ENCODE peak calls at places on chromosomes 11 and 22, in six cellular contexts. D is A549, P is esophagus muscularis mucosa, W is transverse colon, T is GM12878, X is stomach. O is an unnamed sample.

GRCh38 chr11:125070699-125071254 is 7.7 kb downstream of the SLC37A2 start:
- DNase-seq in X (peak), W (peak), P (peak), D (no peak), T (peak), O (peak)

GRCh38 chr11:110356769-110357671 is 60.6 kb upstream of the RDX start:
- DNase-seq in D (peak), P (peak), W (no peak), X (no peak), T (no peak), O (no peak)

GRCh38 chr11:45151362-45151982 is 5.0 kb downstream of the PRDM11 start:
- DNase-seq in W (no peak), D (no peak), P (no peak), T (no peak), X (no peak), O (no peak)

GRCh38 chr11:102940714-102941588 is 14.6 kb downstream of the MMP13 start:
- DNase-seq in X (peak), T (peak), D (peak), W (peak), P (no peak), O (peak)

GRCh38 chr22:28983788-28984441 is 77.7 kb downstream of the C22orf31 start:
- DNase-seq in X (no peak), W (no peak), D (no peak), P (no peak), T (no peak), O (no peak)

GRCh38 chr11:94493146-94493442 is 550 bp downstream of the MRE11 start:
- DNase-seq in T (no peak), D (no peak), P (no peak), X (no peak), W (no peak), O (no peak)

GRCh38 chr11:93740802-93741093 is 547 bp downstream of the TAF1D start:
- DNase-seq in D (peak), X (peak), P (no peak), T (no peak), W (peak), O (peak)

GRCh38 chr22:36144886-36145541 is 15.5 kb downstream of the APOL3 start:
- DNase-seq in D (peak), W (peak), P (no peak), X (peak), T (no peak), O (no peak)

GRCh38 chr22:31400023-31400397 is 606 bp downstream of the DRG1 start:
- DNase-seq in W (peak), T (no peak), X (no peak), P (no peak), D (no peak), O (no peak)

GRCh38 chr11:60934790-60935605 is 10.7 kb downstream of the TMEM132A start:
- DNase-seq in D (no peak), T (no peak), X (no peak), W (no peak), P (no peak), O (no peak)

GRCh38 chr11:86708671-86709070 is 36.3 kb upstream of the ME3 start:
- DNase-seq in X (no peak), T (no peak), D (no peak), P (no peak), W (no peak), O (no peak)

GRCh38 chr11:114296190-114296978 is at the start of gene NNMT:
- DNase-seq in D (no peak), T (no peak), X (peak), P (peak), W (peak), O (peak)

GRCh38 chr11:46555269-46556054 is 38.4 kb downstream of the AMBRA1 start:
- DNase-seq in P (no peak), D (no peak), X (no peak), T (peak), W (no peak), O (no peak)

GRCh38 chr11:100777118-100777517 is 90.0 kb downstream of the ARHGAP42 start:
- DNase-seq in X (peak), P (no peak), T (no peak), W (peak), D (peak), O (no peak)

GRCh38 chr11:94201004-94201465 is 72.4 kb downstream of the PANX1 start:
- DNase-seq in T (no peak), X (no peak), D (peak), W (no peak), P (peak), O (no peak)

GRCh38 chr22:48327721-48328120 is 1500.0 kb downstream of the BRD1 start:
- DNase-seq in T (no peak), P (no peak), W (no peak), D (no peak), X (no peak), O (no peak)

GRCh38 chr22:43152355-43153071 is 1.2 kb downstream of the TSPO start:
- DNase-seq in P (no peak), X (peak), W (peak), T (no peak), D (no peak), O (peak)

GRCh38 chr11:59767212-59767611 is 12.0 kb downstream of the STX3 start:
- DNase-seq in W (no peak), D (no peak), P (no peak), T (no peak), X (no peak), O (no peak)

GRCh38 chr11:128896356-128896755 is 5.2 kb downstream of the KCNJ5 start:
- DNase-seq in T (no peak), W (no peak), D (no peak), X (no peak), P (no peak), O (no peak)

GRCh38 chr11:96341237-96342130 is 1.5 kb downstream of the MAML2 start:
- DNase-seq in D (no peak), W (peak), T (no peak), X (peak), P (no peak), O (peak)

GRCh38 chr11:15629690-15630321 is 515.1 kb downstream of the INSC start:
- DNase-seq in T (no peak), P (no peak), W (peak), X (peak), D (no peak), O (no peak)

GRCh38 chr11:6927030-6927617 is 898 bp downstream of the ZNF215 start:
- DNase-seq in D (no peak), W (peak), P (no peak), X (no peak), T (peak), O (no peak)

GRCh38 chr11:22163394-22163797 is 29.5 kb upstream of the ANO5 start:
- DNase-seq in P (no peak), W (peak), T (peak), D (no peak), X (no peak), O (no peak)

GRCh38 chr22:43319661-43320486 is 23.3 kb downstream of the SCUBE1 start:
- DNase-seq in P (no peak), T (no peak), D (no peak), X (no peak), W (no peak), O (no peak)

GRCh38 chr11:92168936-92169335 is 55.7 kb upstream of the FAT3 start:
- DNase-seq in W (no peak), X (no peak), P (no peak), D (no peak), T (no peak), O (no peak)

GRCh38 chr22:48161354-48161753 is 1398.9 kb downstream of the TBC1D22A start:
- DNase-seq in T (no peak), W (peak), D (no peak), X (no peak), P (no peak), O (no peak)

GRCh38 chr11:123063396-123064267 is 1.7 kb upstream of the HSPA8 start:
- DNase-seq in X (peak), P (peak), T (no peak), W (peak), D (no peak), O (peak)

GRCh38 chr11:83818349-83818748 is 532.2 kb upstream of the CCDC90B start:
- DNase-seq in P (no peak), T (no peak), X (no peak), D (no peak), W (no peak), O (no peak)

GRCh38 chr11:7759010-7759409 is 37.7 kb downstream of the OR5P2 start:
- DNase-seq in W (no peak), T (peak), D (no peak), X (no peak), P (no peak), O (no peak)

GRCh38 chr22:42893366-42894150 is 36.5 kb upstream of the ARFGAP3 start:
- DNase-seq in D (no peak), X (no peak), P (no peak), T (no peak), W (no peak), O (no peak)

GRCh38 chr11:9512370-9513019 is 51.7 kb downstream of the ZNF143 start:
- DNase-seq in W (no peak), X (no peak), D (no peak), P (no peak), T (no peak), O (no peak)

GRCh38 chr22:35467788-35468187 is 67.8 kb downstream of the MCM5 start:
- DNase-seq in D (no peak), P (no peak), W (peak), X (peak), T (no peak), O (peak)

GRCh38 chr22:50104149-50104548 is 14.3 kb downstream of the MOV10L1 start:
- DNase-seq in D (no peak), X (no peak), W (no peak), P (no peak), T (no peak), O (no peak)

GRCh38 chr22:26579331-26579886 is 10.5 kb downstream of the TPST2 start:
- DNase-seq in P (no peak), D (no peak), X (peak), W (peak), T (peak), O (no peak)

GRCh38 chr11:86972734-86973133 is 17.5 kb upstream of the FZD4 start:
- DNase-seq in D (no peak), W (no peak), T (no peak), X (no peak), P (no peak), O (no peak)

GRCh38 chr11:115464269-115464668 is 39.9 kb downstream of the CADM1 start:
- DNase-seq in X (no peak), W (no peak), D (no peak), P (no peak), T (no peak), O (no peak)

GRCh38 chr11:57340228-57340627 is 2.1 kb downstream of the P2RX3 start:
- DNase-seq in W (no peak), X (no peak), P (no peak), D (no peak), T (no peak), O (no peak)

GRCh38 chr11:88402192-88402715 is 64.7 kb upstream of the CTSC start:
- DNase-seq in W (no peak), P (no peak), D (peak), T (peak), X (no peak), O (no peak)

GRCh38 chr11:65134240-65134951 is at the start of gene SYVN1:
- DNase-seq in X (peak), W (peak), D (peak), T (peak), P (peak), O (peak)
- TF ChIP-seq EP300 in X (no peak), W (no peak), D (no peak), T (no peak), P (no peak), O (peak)

GRCh38 chr22:32622004-32622761 is 147.6 kb downstream of the FBXO7 start:
- DNase-seq in W (peak), P (no peak), T (no peak), X (no peak), D (no peak), O (peak)

GRCh38 chr22:32619614-32620426 is 145.2 kb downstream of the FBXO7 start:
- DNase-seq in X (no peak), P (no peak), D (no peak), W (no peak), T (no peak), O (peak)

GRCh38 chr22:32622762-32623147 is 148.1 kb downstream of the FBXO7 start:
- DNase-seq in P (no peak), D (no peak), X (no peak), W (no peak), T (no peak), O (no peak)

GRCh38 chr22:32621656-32622003 is 147.0 kb downstream of the FBXO7 start:
- DNase-seq in W (no peak), P (no peak), X (no peak), T (no peak), D (no peak), O (no peak)

GRCh38 chr22:32620992-32621391 is 146.4 kb downstream of the FBXO7 start:
- DNase-seq in D (no peak), P (no peak), X (no peak), T (no peak), W (no peak), O (no peak)
- TF ChIP-seq EP300 in D (no peak), P (no peak), X (no peak), T (no peak), W (no peak), O (no peak)

GRCh38 chr11:12075822-12076821 is 34.3 kb upstream of the MICAL2 start:
- DNase-seq in W (peak), X (no peak), P (no peak), T (no peak), D (peak), O (no peak)
- TF ChIP-seq EP300 in W (peak), X (peak), P (peak), T (no peak), D (peak), O (peak)

DNA sequence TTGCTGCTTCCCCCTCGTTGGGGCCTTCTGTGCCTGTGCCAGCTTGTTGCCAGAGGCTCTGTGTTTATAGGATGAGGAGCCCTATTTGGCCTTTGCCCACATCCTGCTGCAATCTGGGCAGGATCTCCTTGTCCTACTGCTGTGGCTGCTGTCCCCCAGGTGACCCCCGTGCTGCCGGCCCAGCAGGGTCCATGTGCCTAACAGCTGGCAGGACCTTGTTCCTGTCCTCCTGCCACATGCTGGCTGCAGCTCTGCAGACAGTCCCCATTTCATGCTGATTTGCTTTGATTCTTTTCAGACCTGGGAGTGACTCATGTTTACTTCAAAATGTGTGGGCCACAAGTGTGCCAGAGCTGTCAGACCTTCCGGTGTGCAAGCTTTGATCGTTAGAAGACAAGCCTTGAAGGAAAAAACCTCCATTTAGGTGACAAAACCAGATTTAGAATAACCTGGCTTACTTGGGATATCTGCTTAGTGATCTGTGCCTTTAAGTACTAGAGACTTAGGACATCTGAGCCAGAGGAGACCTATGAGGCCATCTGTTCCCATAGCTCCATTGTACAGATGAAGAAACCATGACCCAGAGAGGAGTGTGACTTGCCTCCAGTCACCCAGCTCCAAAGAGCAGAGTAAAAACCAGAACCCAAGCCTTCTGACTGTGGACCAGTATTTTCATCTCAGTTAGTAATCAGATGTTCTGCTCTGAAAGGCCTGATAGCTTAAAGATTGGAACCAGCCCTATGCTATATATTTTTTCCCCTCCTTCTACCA is 11.1 kb downstream of the NAV2 start:
- DNase-seq in P (no peak), D (no peak), X (no peak), W (no peak), T (no peak), O (no peak)
- TF ChIP-seq EP300 in P (peak), D (no peak), X (no peak), W (no peak), T (no peak), O (peak)

GRCh38 chr11:126288237-126288636 is 5.3 kb downstream of the TIRAP start:
- DNase-seq in P (no peak), D (no peak), T (no peak), W (no peak), X (no peak), O (no peak)
- TF ChIP-seq EP300 in P (no peak), D (no peak), T (no peak), W (no peak), X (no peak), O (no peak)

GRCh38 chr11:130522284-130522961 is 74.0 kb downstream of the ADAMTS15 start:
- DNase-seq in P (peak), W (peak), D (peak), X (peak), T (no peak), O (peak)
- TF ChIP-seq EP300 in P (peak), W (peak), D (no peak), X (no peak), T (no peak), O (peak)

GRCh38 chr11:120651836-120652235 is 140.3 kb downstream of the GRIK4 start:
- DNase-seq in W (no peak), D (no peak), P (no peak), T (no peak), X (no peak), O (no peak)
- TF ChIP-seq EP300 in W (no peak), D (no peak), P (no peak), T (no peak), X (no peak), O (no peak)

DNA sequence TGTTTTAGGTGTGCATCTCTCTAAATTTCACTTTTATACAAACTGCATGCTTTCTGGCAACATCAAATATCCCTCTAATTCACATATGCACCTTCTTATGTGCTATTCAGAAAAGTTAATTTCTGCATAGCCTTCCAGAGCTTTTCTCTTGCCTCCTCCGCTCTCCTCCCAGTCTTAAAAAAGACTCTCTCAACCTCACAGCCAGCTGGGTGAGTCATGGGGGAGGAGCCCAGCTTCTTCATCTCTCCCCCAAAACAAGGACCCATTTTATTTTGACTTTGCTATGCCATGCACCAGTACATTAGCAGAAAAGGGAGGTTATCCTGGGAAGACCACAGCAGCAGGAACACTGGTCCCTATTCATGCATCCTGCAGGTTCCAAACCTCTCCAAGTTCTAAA is 234.4 kb downstream of the KCNA4 start:
- DNase-seq in T (no peak), W (no peak), P (no peak), X (no peak), D (no peak), O (no peak)
- TF ChIP-seq EP300 in T (no peak), W (no peak), P (no peak), X (no peak), D (no peak), O (no peak)

O was measured in tibial nerve.